ENCODE peak calls at places on chromosome 20, in four cellular contexts. P is IMR-90, D is H9, H is mesendoderm. F is an unnamed sample.
A peak's percentile ranks its signal among the peaks of the same experiment; 100 is the strongest.

GRCh38 chr20:38091447-38092216 is 58.1 kb downstream of the RPRD1B start:
- DNase-seq in D (no peak), P (peak; percentile 27), H (no peak), F (no peak)

GRCh38 chr20:59751075-59751711 is 146.9 kb downstream of the PHACTR3 start:
- DNase-seq in H (peak; percentile 65), P (peak; percentile 24), D (peak; percentile 86), F (peak; percentile 60)

GRCh38 chr20:50545123-50545522 is 34.9 kb downstream of the PTPN1 start:
- DNase-seq in P (no peak), H (no peak), D (no peak), F (no peak)

GRCh38 chr20:38692436-38693411 is 31.6 kb upstream of the SLC32A1 start:
- DNase-seq in D (peak; percentile 79), H (peak; percentile 89), P (peak; percentile 64), F (peak; percentile 94)

GRCh38 chr20:13101276-13101675 is 92.5 kb downstream of the SPTLC3 start:
- DNase-seq in P (no peak), D (no peak), H (no peak), F (no peak)

GRCh38 chr20:61573415-61574305 is 321.6 kb downstream of the CDH4 start:
- DNase-seq in P (no peak), D (no peak), H (no peak), F (no peak)

GRCh38 chr20:50336631-50337030 is 146.0 kb downstream of the CEBPB start:
- DNase-seq in D (no peak), P (peak; percentile 29), H (no peak), F (no peak)

GRCh38 chr20:38325905-38326304 is 20.4 kb upstream of the LBP start:
- DNase-seq in P (no peak), D (no peak), H (no peak), F (no peak)

GRCh38 chr20:9079038-9079731 is 10.3 kb downstream of the PLCB4 start:
- DNase-seq in D (no peak), H (peak; percentile 41), P (no peak), F (no peak)

GRCh38 chr20:6975326-6975725 is 207.8 kb downstream of the BMP2 start:
- DNase-seq in P (no peak), D (no peak), H (no peak), F (no peak)

GRCh38 chr20:15100506-15101160 is 763.2 kb upstream of the FLRT3 start:
- DNase-seq in D (no peak), H (no peak), P (no peak), F (no peak)

GRCh38 chr20:24138951-24139350 is 150.4 kb upstream of the GGTLC1 start:
- DNase-seq in D (no peak), H (no peak), P (no peak), F (no peak)

GRCh38 chr20:21031666-21032065 is 74.5 kb downstream of the LINC00237 start:
- DNase-seq in H (no peak), D (no peak), P (no peak), F (no peak)

GRCh38 chr20:25149986-25150385 is 45.5 kb upstream of the ENTPD6 start:
- DNase-seq in H (no peak), D (no peak), P (no peak), F (peak; percentile 89)

GRCh38 chr20:38840053-38840893 is 34.8 kb downstream of the PPP1R16B start:
- DNase-seq in P (no peak), D (no peak), H (no peak), F (no peak)

GRCh38 chr20:44594730-44595129 is 12.4 kb downstream of the PKIG start:
- DNase-seq in P (peak; percentile 96), H (peak; percentile 31), D (no peak), F (no peak)

GRCh38 chr20:40481743-40482458 is 207.1 kb downstream of the MAFB start:
- DNase-seq in P (no peak), D (no peak), H (no peak), F (no peak)

GRCh38 chr20:43781215-43781614 is 54.4 kb upstream of the GTSF1L start:
- DNase-seq in H (no peak), D (no peak), P (no peak), F (no peak)

GRCh38 chr20:44734938-44735337 is 10.7 kb upstream of the KCNK15 start:
- DNase-seq in P (peak; percentile 65), H (peak; percentile 88), D (no peak), F (no peak)

GRCh38 chr20:21450572-21450971 is 53.2 kb upstream of the NKX2-4 start:
- DNase-seq in H (no peak), D (no peak), P (no peak), F (no peak)

GRCh38 chr20:50879649-50880550 is 51.3 kb downstream of the ADNP start:
- DNase-seq in H (no peak), P (no peak), D (no peak), F (no peak)

GRCh38 chr20:58395604-58396003 is 6.6 kb downstream of the VAPB start:
- DNase-seq in D (no peak), P (no peak), H (no peak), F (no peak)

GRCh38 chr20:38134427-38135281 is 30.4 kb downstream of the TGM2 start:
- DNase-seq in P (peak; percentile 64), H (peak; percentile 93), D (no peak), F (no peak)

GRCh38 chr20:48841861-48842529 is 14.2 kb upstream of the PREX1 start:
- DNase-seq in P (peak; percentile 82), D (no peak), H (no peak), F (no peak)

GRCh38 chr20:54633903-54634302 is 158.5 kb downstream of the DOK5 start:
- DNase-seq in P (no peak), H (no peak), D (no peak), F (no peak)

GRCh38 chr20:21389368-21389767 is 8.0 kb downstream of the NKX2-4 start:
- DNase-seq in P (peak; percentile 37), H (no peak), D (no peak), F (no peak)

GRCh38 chr20:45288376-45288775 is 18.3 kb upstream of the RBPJL start:
- DNase-seq in H (no peak), D (no peak), P (no peak), F (no peak)

DNA sequence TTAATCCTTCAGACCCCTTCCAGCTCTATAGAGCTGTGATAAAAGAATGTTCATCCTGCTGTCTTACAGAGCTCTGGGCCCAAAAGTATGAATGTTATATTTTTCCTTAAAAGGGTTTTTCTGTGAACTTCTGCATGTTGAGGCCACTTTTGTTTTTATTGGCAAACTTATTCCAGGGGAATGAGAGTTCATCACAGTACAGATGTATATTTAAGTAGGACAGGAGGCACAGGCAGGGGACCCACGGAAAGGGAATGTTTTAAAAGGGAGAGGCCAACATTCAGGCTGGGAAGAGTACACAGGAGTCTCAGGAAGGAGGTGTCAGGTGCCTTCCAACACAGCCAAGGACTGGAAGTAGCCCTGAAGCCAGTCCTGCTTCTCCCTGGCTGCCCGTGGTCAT is 148.4 kb downstream of the EYA2 start:
- DNase-seq in D (no peak), H (no peak), P (peak; percentile 47), F (no peak)
- H3K9ac ChIP-seq in D (no peak overlapping the region), H (no peak overlapping the region), P (no peak overlapping the region), F (no peak overlapping the region)

GRCh38 chr20:33827629-33828325 is 16.6 kb downstream of the CHMP4B start:
- DNase-seq in D (no peak), P (peak; percentile 34), H (no peak), F (no peak)
- H3K4me1 ChIP-seq in D (peaks cover 4% of the 10 kb centered on the region), P (peaks cover 30% of the 10 kb centered on the region), H (peaks cover 16% of the 10 kb centered on the region), F (peaks cover 13% of the 10 kb centered on the region)

DNA sequence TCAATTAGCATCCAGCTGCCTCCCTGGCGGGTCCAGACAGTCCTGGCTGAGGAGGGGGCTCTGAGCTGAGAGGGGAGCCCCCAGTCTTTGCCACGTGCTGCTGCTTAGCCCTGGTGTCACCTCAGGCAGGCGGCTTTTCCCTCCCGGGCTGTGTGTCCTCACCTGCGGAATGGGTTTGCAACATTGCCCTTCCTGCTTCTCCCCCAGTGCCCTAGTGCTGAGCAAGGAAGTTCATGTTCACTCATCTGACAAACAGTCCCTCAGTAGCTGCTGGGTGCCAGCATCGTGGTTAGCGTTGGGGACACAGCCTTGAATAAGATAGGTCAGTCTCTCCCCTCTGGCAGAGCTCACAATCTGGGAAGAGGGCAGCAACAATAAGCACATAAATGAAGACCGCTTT is 95.2 kb downstream of the DLGAP4 start:
- DNase-seq in H (no peak), D (no peak), P (no peak), F (no peak)
- H3K23ac ChIP-seq in H (no peak overlapping the region), D (no peak overlapping the region), P (no peak overlapping the region), F (no peak overlapping the region)

GRCh38 chr20:63741354-63741675 is 1.7 kb downstream of the SLC2A4RG start:
- DNase-seq in P (no peak), D (no peak), H (no peak), F (no peak)
- H3K9ac ChIP-seq in P (peak overlapping the region; percentile 52), D (no peak overlapping the region), H (peak overlapping the region; percentile 91), F (peak overlapping the region; percentile 97)

DNA sequence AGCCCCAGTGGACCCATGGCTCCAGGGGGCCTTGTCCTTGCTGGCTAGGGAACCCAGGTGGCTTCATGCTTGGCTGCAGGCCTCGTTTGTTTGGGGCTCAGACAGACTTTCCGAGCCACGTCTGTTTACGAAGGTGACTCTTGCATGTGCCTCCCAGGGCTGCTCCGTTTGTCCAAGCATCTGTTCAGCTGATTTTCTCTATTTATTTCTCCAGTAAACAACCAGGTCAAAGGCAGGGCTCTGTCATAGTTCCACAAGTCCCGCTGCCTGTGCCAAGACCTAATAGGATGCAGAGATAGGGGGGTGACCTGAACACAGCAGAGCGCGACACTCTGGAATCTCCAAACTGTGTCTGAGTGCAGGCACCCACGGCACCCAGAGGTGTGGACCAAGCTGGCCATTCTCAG is 12.8 kb upstream of the SPO11 start:
- DNase-seq in D (no peak), H (no peak), P (no peak), F (no peak)
- H3K4me1 ChIP-seq in D (no peaks in the 10 kb centered on the region), H (no peaks in the 10 kb centered on the region), P (no peaks in the 10 kb centered on the region), F (peaks cover 4% of the 10 kb centered on the region)